ENCODE peak calls at places on chromosomes 7 and 10, in seven cellular contexts. H is activated naive CD4-positive, alpha-beta T cell treated with anti-CD3 and anti-CD28 coated beads, Interleukin-2, amount 50 U/mL, for 16 hours; A is Peyer's patch; X is hypothalamus; S is activated T-cell treated with anti-CD3 and anti-CD28 coated beads for 1 hour; E is body of pancreas; I is NCI-H1105 treated with DMSO at 0.1 percent for 48 hours. O is an unnamed sample.

GRCh38 chr7:128810473-128810872 is 18.7 kb downstream of the CCDC136 start:
- DNase-seq in H (no peak), A (no peak), X (no peak), S (no peak), E (no peak), I (no peak), O (no peak)

GRCh38 chr7:46490406-46490805 is 569.3 kb upstream of the IGFBP3 start:
- DNase-seq in H (no peak), A (no peak), X (no peak), S (no peak), E (no peak), I (no peak), O (no peak)

GRCh38 chr10:132452651-132453469 is 55.9 kb downstream of the PWWP2B start:
- DNase-seq in H (peak), A (peak), X (no peak), S (peak), E (peak), I (peak), O (peak)

GRCh38 chr10:128063736-128064614 is 62.2 kb downstream of the MKI67 start:
- DNase-seq in H (peak), A (peak), X (no peak), S (no peak), E (no peak), I (no peak), O (no peak)

GRCh38 chr10:128500642-128501041 is 374.4 kb upstream of the MKI67 start:
- DNase-seq in H (no peak), A (no peak), X (no peak), S (no peak), E (no peak), I (no peak), O (no peak)

GRCh38 chr7:5553298-5553877 is 129.8 kb upstream of the TNRC18 start:
- DNase-seq in H (no peak), A (no peak), X (no peak), S (no peak), E (no peak), I (no peak), O (no peak)

GRCh38 chr7:149254181-149254858 is 7.7 kb upstream of the ZNF783 start:
- DNase-seq in H (no peak), A (no peak), X (no peak), S (no peak), E (no peak), I (no peak), O (no peak)

GRCh38 chr7:142795339-142795863 is 24.6 kb downstream of the PRSS2 start:
- DNase-seq in H (peak), A (peak), X (no peak), S (peak), E (no peak), I (no peak), O (no peak)

GRCh38 chr7:16345979-16346958 is 75.1 kb downstream of the CRPPA start:
- DNase-seq in H (no peak), A (no peak), X (no peak), S (no peak), E (no peak), I (peak), O (peak)

GRCh38 chr10:43839973-43840372 is 191.3 kb upstream of the ZNF32 start:
- DNase-seq in H (no peak), A (no peak), X (no peak), S (no peak), E (no peak), I (no peak), O (no peak)

GRCh38 chr10:27019827-27020226 is 80.5 kb downstream of the ANKRD26 start:
- DNase-seq in H (no peak), A (no peak), X (no peak), S (no peak), E (no peak), I (no peak), O (no peak)

GRCh38 chr7:150954201-150954985 is 23.7 kb downstream of the KCNH2 start:
- DNase-seq in H (no peak), A (no peak), X (no peak), S (no peak), E (no peak), I (no peak), O (no peak)

GRCh38 chr7:82376739-82377138 is 66.8 kb downstream of the CACNA2D1 start:
- DNase-seq in H (no peak), A (no peak), X (no peak), S (no peak), E (no peak), I (peak), O (no peak)

GRCh38 chr7:91630581-91631370 is 249.7 kb downstream of the MTERF1 start:
- DNase-seq in H (no peak), A (no peak), X (no peak), S (no peak), E (no peak), I (no peak), O (no peak)

GRCh38 chr10:99232357-99232999 is 3.2 kb downstream of the HPSE2 start:
- DNase-seq in H (no peak), A (no peak), X (no peak), S (no peak), E (no peak), I (peak), O (no peak)

GRCh38 chr10:128662520-128662919 is 536.3 kb upstream of the MKI67 start:
- DNase-seq in H (no peak), A (no peak), X (no peak), S (no peak), E (no peak), I (no peak), O (no peak)

GRCh38 chr7:155558961-155559360 is 12.6 kb upstream of the CNPY1 start:
- DNase-seq in H (no peak), A (no peak), X (no peak), S (no peak), E (no peak), I (no peak), O (no peak)

GRCh38 chr10:7767209-7767608 is 20.6 kb downstream of the KIN start:
- DNase-seq in H (no peak), A (no peak), X (no peak), S (no peak), E (no peak), I (no peak), O (no peak)

O was measured in RPMI8226.